ENCODE peak calls at places on chromosome 13, in four cellular contexts. W is stimulated activated CD4-positive, alpha-beta T cell treated with anti-CD3 and anti-CD28 coated beads, Interleukin-2, amount 100 ng/mL, for 24 hours; Z is head of caudate nucleus; G is tibial nerve. Y is an unnamed sample.

GRCh38 chr13:110307697-110308376 is 753 bp downstream of the COL4A2 start:
- DNase-seq in W (no peak), Z (no peak), G (no peak), Y (no peak)

GRCh38 chr13:114025432-114026127 is 51.7 kb upstream of the C13orf46 start:
- DNase-seq in W (no peak), Z (no peak), G (no peak), Y (no peak)

GRCh38 chr13:101892296-101892695 is 439.8 kb downstream of the ITGBL1 start:
- DNase-seq in W (no peak), Z (no peak), G (no peak), Y (no peak)

GRCh38 chr13:33349314-33349995 is 63.9 kb upstream of the STARD13 start:
- DNase-seq in W (no peak), Z (peak; percentile 21), G (no peak), Y (no peak)

GRCh38 chr13:66414196-66414800 is 815.8 kb downstream of the PCDH9 start:
- DNase-seq in W (no peak), Z (no peak), G (no peak), Y (no peak)

GRCh38 chr13:30019648-30020626 is 169.5 kb upstream of the UBL3 start:
- DNase-seq in W (no peak), Z (peak; percentile 95), G (no peak), Y (no peak)

GRCh38 chr13:47826481-47826880 is 174.6 kb downstream of the SUCLA2 start:
- DNase-seq in W (no peak), Z (no peak), G (no peak), Y (no peak)

GRCh38 chr13:41654800-41655199 is 197.4 kb downstream of the RGCC start:
- DNase-seq in W (no peak), Z (no peak), G (no peak), Y (no peak)

GRCh38 chr13:95032114-95032513 is 269.1 kb downstream of the ABCC4 start:
- DNase-seq in W (no peak), Z (no peak), G (no peak), Y (no peak)

GRCh38 chr13:40534456-40534855 is 132.0 kb downstream of the FOXO1 start:
- DNase-seq in W (no peak), Z (no peak), G (no peak), Y (no peak)

GRCh38 chr13:34425307-34425949 is 516.6 kb upstream of the NBEA start:
- DNase-seq in W (no peak), Z (no peak), G (no peak), Y (no peak)

GRCh38 chr13:98370806-98371553 is 193.9 kb upstream of the RNF113B start:
- DNase-seq in W (no peak), Z (no peak), G (no peak), Y (no peak)

GRCh38 chr13:114131581-114132418 is 623 bp downstream of the RASA3 start:
- DNase-seq in W (peak; percentile 48), Z (no peak), G (no peak), Y (peak; percentile 74)

GRCh38 chr13:90246946-90247345 is 1100.5 kb upstream of the MIR17HG start:
- DNase-seq in W (no peak), Z (no peak), G (no peak), Y (no peak)

GRCh38 chr13:111161601-111162600 is 46.8 kb downstream of the ARHGEF7 start:
- DNase-seq in W (no peak), Z (no peak), G (no peak), Y (no peak)

GRCh38 chr13:46296920-46297319 is 85.2 kb downstream of the LRRC63 start:
- DNase-seq in W (no peak), Z (no peak), G (no peak), Y (no peak)

GRCh38 chr13:41409611-41410010 is 47.7 kb upstream of the RGCC start:
- DNase-seq in W (no peak), Z (no peak), G (no peak), Y (no peak)

GRCh38 chr13:106587787-106588186 is 19.9 kb upstream of the ARGLU1 start:
- DNase-seq in W (no peak), Z (no peak), G (no peak), Y (no peak)

GRCh38 chr13:24921881-24922280 is 157.9 kb downstream of the RNF17 start:
- DNase-seq in W (no peak), Z (no peak), G (no peak), Y (no peak)

GRCh38 chr13:93603043-93603442 is 376.4 kb downstream of the GPC6 start:
- DNase-seq in W (no peak), Z (no peak), G (no peak), Y (no peak)

GRCh38 chr13:93882086-93882651 is 597.3 kb downstream of the DCT start:
- DNase-seq in W (no peak), Z (no peak), G (no peak), Y (no peak)

GRCh38 chr13:46469064-46469463 is 82.0 kb upstream of the RUBCNL start:
- DNase-seq in W (no peak), Z (no peak), G (no peak), Y (no peak)

GRCh38 chr13:88042489-88042888 is 371.3 kb downstream of the SLITRK5 start:
- DNase-seq in W (no peak), Z (no peak), G (no peak), Y (no peak)

GRCh38 chr13:100063906-100064305 is 25.0 kb upstream of the PCCA start:
- DNase-seq in W (no peak), Z (no peak), G (no peak), Y (no peak)

GRCh38 chr13:20161275-20161950 is 561 bp upstream of the GJA3 start:
- DNase-seq in W (peak; percentile 64), Z (peak; percentile 48), G (no peak), Y (peak; percentile 83)

GRCh38 chr13:102825921-102826706 is 19.7 kb upstream of the ERCC5 start:
- DNase-seq in W (no peak), Z (peak; percentile 19), G (no peak), Y (no peak)

GRCh38 chr13:114157869-114158495 is 21.1 kb upstream of the CFAP97D2 start:
- DNase-seq in W (no peak), Z (no peak), G (no peak), Y (no peak)

GRCh38 chr13:22915442-22916082 is 265.2 kb upstream of the SGCG start:
- DNase-seq in W (no peak), Z (peak; percentile 87), G (no peak), Y (no peak)

GRCh38 chr13:30905932-30906383 is at the start of gene MEDAG:
- DNase-seq in W (no peak), Z (no peak), G (peak; percentile 82), Y (no peak)

GRCh38 chr13:75303295-75303694 is 178.7 kb downstream of the TBC1D4 start:
- DNase-seq in W (no peak), Z (no peak), G (no peak), Y (no peak)

GRCh38 chr13:99830931-99831330 is 140.6 kb downstream of the ZIC5 start:
- DNase-seq in W (no peak), Z (no peak), G (no peak), Y (no peak)

GRCh38 chr13:98155475-98156111 is 12.7 kb downstream of the FARP1 start:
- DNase-seq in W (no peak), Z (no peak), G (no peak), Y (no peak)

GRCh38 chr13:103799028-103799427 is 732.8 kb upstream of the SLC10A2 start:
- DNase-seq in W (no peak), Z (no peak), G (no peak), Y (no peak)

GRCh38 chr13:48431431-48431830 is 18.5 kb upstream of the LPAR6 start:
- DNase-seq in W (no peak), Z (no peak), G (no peak), Y (no peak)

GRCh38 chr13:29859971-29860370 is 9.6 kb upstream of the UBL3 start:
- DNase-seq in W (no peak), Z (no peak), G (no peak), Y (no peak)

Y was measured in activated effector memory CD4-positive, alpha-beta T cell treated with anti-CD3 and anti-CD28 coated beads, Interleukin-2, amount 50 U/mL, for 16 hours.